ENCODE peak calls at places on chromosomes 13 and 19, in eight cellular contexts. C is glutamatergic neuron, W is IMR-90, S is omental fat pad, R is cardiac muscle cell, Z is colonic mucosa, E is tibial artery, L is fibroblast of lung. B is an unnamed sample.

GRCh38 chr19:56191115-56191514 is 6.5 kb downstream of the ZSCAN5B start:
- DNase-seq in C (no peak), W (no peak), S (no peak), R (no peak), Z (no peak), E (no peak), L (no peak), B (no peak)

GRCh38 chr13:41060723-41061074 is 610 bp upstream of the WBP4 start:
- DNase-seq in C (peak; percentile 80), W (no peak), S (peak; percentile 68), R (peak; percentile 90), Z (peak; percentile 79), E (peak; percentile 90), L (peak; percentile 83), B (peak; percentile 78)

GRCh38 chr19:51735759-51736449 is 12.1 kb upstream of the HAS1 start:
- DNase-seq in C (no peak), W (peak; percentile 3), S (no peak), R (peak; percentile 97), Z (peak; percentile 19), E (peak; percentile 80), L (peak; percentile 81), B (no peak)

GRCh38 chr19:47848871-47849473 is 10.1 kb upstream of the TPRX2 start:
- DNase-seq in C (peak; percentile 75), W (no peak), S (no peak), R (peak; percentile 46), Z (peak; percentile 24), E (no peak), L (no peak), B (peak; percentile 51)

GRCh38 chr13:21389124-21389523 is 70.0 kb downstream of the ZDHHC20 start:
- DNase-seq in C (no peak), W (no peak), S (no peak), R (no peak), Z (no peak), E (no peak), L (no peak), B (no peak)

GRCh38 chr13:102073251-102073650 is 328.6 kb downstream of the FGF14 start:
- DNase-seq in C (no peak), W (no peak), S (no peak), R (no peak), Z (no peak), E (no peak), L (no peak), B (no peak)

GRCh38 chr13:32988588-32989256 is 27.5 kb upstream of the KL start:
- DNase-seq in C (no peak), W (no peak), S (no peak), R (peak; percentile 8), Z (no peak), E (no peak), L (no peak), B (no peak)

GRCh38 chr13:74889321-74889720 is 592.6 kb downstream of the TBC1D4 start:
- DNase-seq in C (no peak), W (no peak), S (no peak), R (peak; percentile 40), Z (no peak), E (no peak), L (no peak), B (no peak)

GRCh38 chr13:29566864-29567263 is 28.6 kb downstream of the SLC7A1 start:
- DNase-seq in C (no peak), W (no peak), S (no peak), R (no peak), Z (no peak), E (no peak), L (no peak), B (no peak)

GRCh38 chr19:49790866-49791265 is 22.2 kb downstream of the FUZ start:
- DNase-seq in C (no peak), W (peak; percentile 11), S (no peak), R (peak; percentile 84), Z (no peak), E (peak; percentile 60), L (no peak), B (no peak)

GRCh38 chr19:45999653-46000121 is 4.4 kb downstream of the CCDC61 start:
- DNase-seq in C (peak; percentile 82), W (peak; percentile 43), S (no peak), R (peak; percentile 42), Z (no peak), E (no peak), L (peak; percentile 34), B (no peak)

GRCh38 chr19:2754659-2755447 is 15.0 kb upstream of the SLC39A3 start:
- DNase-seq in C (no peak), W (no peak), S (no peak), R (no peak), Z (no peak), E (no peak), L (no peak), B (no peak)

GRCh38 chr19:37551123-37551993 is 43.2 kb downstream of the ZNF571 start:
- DNase-seq in C (peak; percentile 51), W (peak; percentile 44), S (no peak), R (peak; percentile 84), Z (peak; percentile 66), E (no peak), L (peak; percentile 71), B (no peak)

GRCh38 chr13:90792335-90792734 is 555.2 kb upstream of the MIR17HG start:
- DNase-seq in C (no peak), W (no peak), S (no peak), R (no peak), Z (no peak), E (no peak), L (peak; percentile 30), B (no peak)

GRCh38 chr13:47908200-47908902 is 92.7 kb downstream of the SUCLA2 start:
- DNase-seq in C (no peak), W (peak; percentile 76), S (no peak), R (peak; percentile 22), Z (no peak), E (no peak), L (peak; percentile 82), B (no peak)

GRCh38 chr19:12884926-12885748 is 1.9 kb downstream of the KLF1 start:
- DNase-seq in C (peak; percentile 83), W (peak; percentile 28), S (no peak), R (peak; percentile 68), Z (peak; percentile 97), E (peak; percentile 74), L (peak; percentile 43), B (peak; percentile 48)

GRCh38 chr19:12884627-12884925 is 2.4 kb downstream of the KLF1 start:
- DNase-seq in C (no peak), W (no peak), S (no peak), R (no peak), Z (no peak), E (no peak), L (no peak), B (no peak)

GRCh38 chr19:12886943-12887747 is at the start of gene KLF1:
- DNase-seq in C (no peak), W (no peak), S (no peak), R (no peak), Z (no peak), E (no peak), L (no peak), B (no peak)

GRCh38 chr19:12884202-12884601 is 2.8 kb downstream of the KLF1 start:
- DNase-seq in C (no peak), W (no peak), S (no peak), R (no peak), Z (no peak), E (no peak), L (no peak), B (no peak)

GRCh38 chr19:12885749-12886706 is 973 bp downstream of the KLF1 start:
- DNase-seq in C (no peak), W (no peak), S (no peak), R (no peak), Z (no peak), E (no peak), L (peak; percentile 2), B (no peak)
- TF ChIP-seq CTCF in C (no peak), W (no peak), S (no peak), R (no peak), Z (no peak), E (no peak), L (no peak), B (no peak)

DNA sequence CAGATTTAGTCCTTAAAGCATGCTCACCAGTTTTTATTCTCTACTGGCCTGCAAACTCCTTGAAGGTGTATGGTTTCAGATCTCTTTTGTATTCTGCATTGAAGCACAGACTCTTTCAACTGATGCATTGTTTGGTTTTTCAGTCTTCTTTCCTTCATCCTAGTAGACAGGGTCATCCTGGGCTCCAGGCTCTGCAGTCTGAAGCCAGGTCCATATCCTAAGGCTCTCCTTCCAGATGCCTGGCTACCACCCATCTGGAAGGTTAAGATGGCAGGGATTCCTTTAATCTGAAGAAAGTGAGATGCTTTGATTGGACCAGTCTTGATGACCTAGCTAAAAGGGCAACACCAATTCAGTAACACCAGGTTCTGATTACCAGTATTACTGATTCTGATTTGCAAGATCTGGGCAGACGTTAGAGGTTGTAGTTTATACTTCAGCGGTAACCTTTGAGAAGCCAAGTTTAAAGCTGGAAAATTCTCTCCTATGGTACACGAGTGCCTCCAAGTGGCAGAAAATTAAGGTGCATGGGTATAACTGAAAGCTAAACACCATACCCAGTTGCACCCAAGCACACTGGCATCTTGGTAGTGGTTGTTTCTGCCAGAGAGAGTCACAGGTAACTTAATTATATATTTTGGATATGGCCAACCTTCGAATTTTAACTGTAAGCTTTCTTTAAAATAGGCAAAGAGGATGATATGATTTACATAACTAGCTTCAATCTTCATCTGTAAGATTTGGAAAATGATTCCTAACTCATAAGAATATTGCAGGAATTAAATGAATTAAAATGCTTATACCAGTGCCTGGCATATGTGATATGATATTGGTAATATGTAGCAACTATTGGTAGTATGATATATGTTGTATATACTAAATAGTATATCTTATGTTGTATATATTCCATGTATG is 1651.9 kb upstream of the MIR17HG start:
- DNase-seq in C (peak; percentile 62), W (peak; percentile 8), S (no peak), R (peak; percentile 60), Z (peak; percentile 24), E (no peak), L (peak; percentile 27), B (peak; percentile 67)
- TF ChIP-seq CTCF in C (peak; percentile 80), W (peak; percentile 28), S (no peak), R (peak; percentile 71), Z (peak; percentile 45), E (no peak), L (no peak), B (peak; percentile 91)

GRCh38 chr13:109784590-109785140 is 1.7 kb downstream of the IRS2 start:
- DNase-seq in C (peak; percentile 92), W (peak; percentile 62), S (peak; percentile 41), R (peak; percentile 86), Z (peak; percentile 81), E (peak; percentile 84), L (peak; percentile 72), B (peak; percentile 84)
- TF ChIP-seq CTCF in C (peak; percentile 72), W (peak; percentile 73), S (peak; percentile 9), R (peak; percentile 16), Z (no peak), E (peak; percentile 94), L (no peak), B (peak; percentile 72)

GRCh38 chr13:24606486-24607170 is 73.6 kb upstream of the ATP12A start:
- DNase-seq in C (peak; percentile 48), W (no peak), S (no peak), R (no peak), Z (no peak), E (no peak), L (no peak), B (no peak)

GRCh38 chr13:24610956-24611355 is 69.3 kb upstream of the ATP12A start:
- DNase-seq in C (no peak), W (no peak), S (no peak), R (no peak), Z (no peak), E (no peak), L (no peak), B (no peak)

DNA sequence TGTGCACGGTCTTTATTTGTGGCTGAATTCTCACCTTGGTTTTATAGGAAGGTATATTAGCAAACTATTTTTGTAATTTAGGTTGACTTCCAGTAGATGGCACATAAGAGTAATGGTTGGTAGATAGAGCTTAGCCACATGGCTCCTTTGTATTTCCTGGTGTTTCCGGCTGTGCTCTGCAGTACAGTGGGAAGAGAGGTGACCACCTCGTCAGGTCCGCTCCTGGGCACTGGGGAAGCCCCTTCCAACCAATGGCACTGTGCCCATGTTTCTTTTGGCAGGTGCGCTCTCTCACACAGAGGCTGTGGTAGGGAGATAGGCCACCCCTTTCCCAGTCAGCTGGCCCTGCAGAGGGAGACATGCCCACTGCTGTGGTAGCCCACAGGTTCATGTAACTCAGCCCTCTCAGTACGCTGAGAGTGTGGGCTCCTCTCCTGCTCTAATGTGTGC is 74.3 kb upstream of the ATP12A start:
- DNase-seq in C (no peak), W (peak; percentile 11), S (no peak), R (peak; percentile 74), Z (no peak), E (no peak), L (peak; percentile 24), B (no peak)
- TF ChIP-seq CTCF in C (no peak), W (peak; percentile 31), S (no peak), R (peak; percentile 53), Z (no peak), E (no peak), L (no peak), B (peak; percentile 62)

B was measured in neural crest cell.